ENCODE peak calls at places on chromosome 11, in four cellular contexts. One of them, this sample, is unnamed.

GRCh38 chr11:117230286-117230961 is 1.4 kb downstream of the PCSK7 start:
- DNase-seq in WTC11: no peak
- DNase-seq in SK-N-SH: no peak
- DNase-seq in H1: no peak
- DNase-seq in this sample: no peak

GRCh38 chr11:412641-413119 is 2.1 kb downstream of the SIGIRR start:
- DNase-seq in SK-N-SH: no peak
- DNase-seq in H1: no peak
- DNase-seq in WTC11: no peak
- DNase-seq in this sample: no peak

GRCh38 chr11:104564921-104565580 is 333.2 kb downstream of the CASP12 start:
- DNase-seq in WTC11: no peak
- DNase-seq in SK-N-SH: no peak
- DNase-seq in H1: no peak
- DNase-seq in this sample: no peak

GRCh38 chr11:115334932-115335788 is 169.1 kb downstream of the CADM1 start:
- DNase-seq in SK-N-SH: peak; percentile 21
- DNase-seq in H1: no peak
- DNase-seq in WTC11: no peak
- DNase-seq in this sample: peak; percentile 16

GRCh38 chr11:64885367-64886286 is 7.2 kb upstream of the EHD1 start:
- DNase-seq in SK-N-SH: no peak
- DNase-seq in H1: no peak
- DNase-seq in WTC11: no peak
- DNase-seq in this sample: peak; percentile 95

GRCh38 chr11:60378359-60378758 is at the start of gene MS4A7:
- DNase-seq in SK-N-SH: no peak
- DNase-seq in WTC11: no peak
- DNase-seq in H1: no peak
- DNase-seq in this sample: no peak

GRCh38 chr11:4848908-4849307 is at the start of gene OR51S1:
- DNase-seq in SK-N-SH: no peak
- DNase-seq in H1: no peak
- DNase-seq in WTC11: no peak
- DNase-seq in this sample: no peak

GRCh38 chr11:31863170-31863929 is 52.2 kb upstream of the PAX6 start:
- DNase-seq in SK-N-SH: no peak
- DNase-seq in H1: no peak
- DNase-seq in WTC11: no peak
- DNase-seq in this sample: no peak

GRCh38 chr11:61961570-61962212 is 5.7 kb downstream of the FTH1 start:
- DNase-seq in H1: no peak
- DNase-seq in SK-N-SH: no peak
- DNase-seq in WTC11: no peak
- DNase-seq in this sample: peak; percentile 18

GRCh38 chr11:11973361-11973800 is 35.0 kb downstream of the DKK3 start:
- DNase-seq in H1: peak; percentile 24
- DNase-seq in WTC11: no peak
- DNase-seq in SK-N-SH: no peak
- DNase-seq in this sample: no peak

GRCh38 chr11:692824-693414 is 2.1 kb downstream of the DEAF1 start:
- DNase-seq in WTC11: no peak
- DNase-seq in H1: no peak
- DNase-seq in SK-N-SH: no peak
- DNase-seq in this sample: no peak

GRCh38 chr11:117852309-117852708 is 24.1 kb downstream of the FXYD6 start:
- DNase-seq in H1: no peak
- DNase-seq in SK-N-SH: no peak
- DNase-seq in WTC11: no peak
- DNase-seq in this sample: no peak

GRCh38 chr11:104531075-104531474 is 367.1 kb upstream of the PDGFD start:
- DNase-seq in SK-N-SH: no peak
- DNase-seq in H1: no peak
- DNase-seq in WTC11: peak; percentile 14
- DNase-seq in this sample: no peak

GRCh38 chr11:1987024-1987423 is 10.6 kb downstream of the H19 start:
- DNase-seq in H1: no peak
- DNase-seq in WTC11: no peak
- DNase-seq in SK-N-SH: no peak
- DNase-seq in this sample: no peak

GRCh38 chr11:100791873-100792272 is 104.8 kb downstream of the ARHGAP42 start:
- DNase-seq in H1: no peak
- DNase-seq in SK-N-SH: no peak
- DNase-seq in WTC11: no peak
- DNase-seq in this sample: no peak

GRCh38 chr11:72426758-72427157 is 7.6 kb downstream of the CLPB start:
- DNase-seq in SK-N-SH: no peak
- DNase-seq in H1: no peak
- DNase-seq in WTC11: no peak
- DNase-seq in this sample: no peak

GRCh38 chr11:64148200-64148916 is 17.6 kb downstream of the MACROD1 start:
- DNase-seq in SK-N-SH: peak; percentile 90
- DNase-seq in WTC11: peak; percentile 81
- DNase-seq in H1: peak; percentile 93
- DNase-seq in this sample: peak; percentile 83

GRCh38 chr11:1473011-1473628 is 13.5 kb downstream of the MOB2 start:
- DNase-seq in H1: no peak
- DNase-seq in SK-N-SH: no peak
- DNase-seq in WTC11: no peak
- DNase-seq in this sample: no peak

GRCh38 chr11:134346101-134346975 is 14.6 kb downstream of the GLB1L2 start:
- DNase-seq in SK-N-SH: no peak
- DNase-seq in WTC11: no peak
- DNase-seq in H1: peak; percentile 35
- DNase-seq in this sample: no peak

GRCh38 chr11:35943761-35944502 is at the start of gene LDLRAD3:
- DNase-seq in SK-N-SH: peak; percentile 94
- DNase-seq in WTC11: peak; percentile 81
- DNase-seq in H1: peak; percentile 84
- DNase-seq in this sample: peak; percentile 91

GRCh38 chr11:10784229-10785145 is 24.2 kb downstream of the EIF4G2 start:
- DNase-seq in WTC11: no peak
- DNase-seq in H1: no peak
- DNase-seq in SK-N-SH: peak; percentile 37
- DNase-seq in this sample: no peak

GRCh38 chr11:33634291-33634834 is 66.3 kb downstream of the C11orf91 start:
- DNase-seq in H1: no peak
- DNase-seq in WTC11: no peak
- DNase-seq in SK-N-SH: no peak
- DNase-seq in this sample: no peak

GRCh38 chr11:11155962-11156815 is 196.9 kb downstream of the CSNK2A3 start:
- DNase-seq in WTC11: peak; percentile 86
- DNase-seq in SK-N-SH: peak; percentile 54
- DNase-seq in H1: peak; percentile 95
- DNase-seq in this sample: peak; percentile 39

GRCh38 chr11:86955674-86956522 is 703 bp upstream of the FZD4 start:
- DNase-seq in H1: peak; percentile 88
- DNase-seq in WTC11: peak; percentile 84
- DNase-seq in SK-N-SH: peak; percentile 88
- DNase-seq in this sample: peak; percentile 87

GRCh38 chr11:62542111-62542745 is 4.4 kb downstream of the AHNAK start:
- DNase-seq in H1: peak; percentile 43
- DNase-seq in WTC11: peak; percentile 33
- DNase-seq in SK-N-SH: no peak
- DNase-seq in this sample: no peak

GRCh38 chr11:134893810-134894685 is 482.0 kb upstream of the B3GAT1 start:
- DNase-seq in H1: no peak
- DNase-seq in SK-N-SH: no peak
- DNase-seq in WTC11: no peak
- DNase-seq in this sample: no peak

GRCh38 chr11:116879789-116880402 is 42.5 kb upstream of the APOA1 start:
- DNase-seq in SK-N-SH: peak; percentile 58
- DNase-seq in WTC11: no peak
- DNase-seq in H1: no peak
- DNase-seq in this sample: no peak

GRCh38 chr11:31802609-31802989 is 8.5 kb downstream of the PAX6 start:
- DNase-seq in WTC11: peak; percentile 60
- DNase-seq in SK-N-SH: peak; percentile 35
- DNase-seq in H1: peak; percentile 63
- DNase-seq in this sample: no peak

GRCh38 chr11:70786021-70786665 is 387.8 kb downstream of the CTTN start:
- DNase-seq in H1: no peak
- DNase-seq in WTC11: no peak
- DNase-seq in SK-N-SH: no peak
- DNase-seq in this sample: no peak

GRCh38 chr11:47234669-47235075 is 13.9 kb downstream of the ACP2 start:
- DNase-seq in H1: no peak
- DNase-seq in SK-N-SH: peak; percentile 4
- DNase-seq in WTC11: no peak
- DNase-seq in this sample: no peak
- TF ChIP-seq TEAD4 in H1: no peak
- TF ChIP-seq TEAD4 in SK-N-SH: no peak
- TF ChIP-seq TEAD4 in WTC11: no peak
- TF ChIP-seq TEAD4 in this sample: no peak

GRCh38 chr11:102166175-102166574 is 55.9 kb downstream of the YAP1 start:
- DNase-seq in SK-N-SH: no peak
- DNase-seq in H1: no peak
- DNase-seq in WTC11: no peak
- DNase-seq in this sample: no peak

GRCh38 chr11:102172127-102172848 is 62.0 kb downstream of the YAP1 start:
- DNase-seq in WTC11: no peak
- DNase-seq in SK-N-SH: no peak
- DNase-seq in H1: no peak
- DNase-seq in this sample: no peak

GRCh38 chr11:102168483-102168882 is 58.2 kb downstream of the YAP1 start:
- DNase-seq in WTC11: no peak
- DNase-seq in SK-N-SH: no peak
- DNase-seq in H1: no peak
- DNase-seq in this sample: no peak

GRCh38 chr11:102171101-102171500 is 60.9 kb downstream of the YAP1 start:
- DNase-seq in SK-N-SH: no peak
- DNase-seq in WTC11: no peak
- DNase-seq in H1: no peak
- DNase-seq in this sample: no peak
- TF ChIP-seq TEAD4 in SK-N-SH: peak; percentile 35
- TF ChIP-seq TEAD4 in WTC11: no peak
- TF ChIP-seq TEAD4 in H1: no peak
- TF ChIP-seq TEAD4 in this sample: no peak

GRCh38 chr11:119999220-119999619 is 138.7 kb downstream of the TRIM29 start:
- DNase-seq in H1: no peak
- DNase-seq in WTC11: peak; percentile 41
- DNase-seq in SK-N-SH: no peak
- DNase-seq in this sample: peak; percentile 17
- TF ChIP-seq TEAD4 in H1: no peak
- TF ChIP-seq TEAD4 in WTC11: no peak
- TF ChIP-seq TEAD4 in SK-N-SH: no peak
- TF ChIP-seq TEAD4 in this sample: no peak

DNA sequence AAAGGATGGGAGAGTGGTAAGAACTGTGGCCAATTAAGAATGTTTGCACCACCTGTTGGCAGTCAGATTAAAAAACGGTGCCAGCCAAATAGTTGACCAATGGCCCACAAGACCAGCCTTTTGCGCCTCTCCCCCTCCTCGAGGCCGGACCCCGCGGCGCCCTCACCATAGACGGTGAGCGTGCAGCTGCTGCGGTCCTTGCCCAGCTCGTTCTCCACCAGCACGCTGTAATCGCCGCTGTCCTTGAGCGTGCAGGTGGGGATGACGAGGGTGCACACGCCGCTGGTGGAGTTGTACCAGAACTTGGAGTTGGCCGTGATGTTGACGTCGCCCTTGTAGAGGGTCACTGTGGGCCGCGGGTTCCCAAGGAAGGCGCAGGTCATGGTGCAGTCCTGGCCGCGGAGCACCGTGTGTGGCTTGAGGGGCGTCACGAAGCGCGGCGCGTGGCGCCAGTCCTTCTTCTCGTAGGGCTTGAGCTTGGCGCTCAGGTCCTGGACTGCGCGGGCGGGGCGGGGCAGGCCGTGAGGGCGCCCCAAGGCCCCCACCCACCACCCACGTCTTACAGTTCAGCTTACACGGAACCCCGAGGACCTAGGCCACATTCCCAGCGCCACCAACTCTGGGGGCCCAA is 7.2 kb downstream of the TMEM86A start:
- DNase-seq in H1: no peak
- DNase-seq in WTC11: peak; percentile 20
- DNase-seq in SK-N-SH: peak; percentile 72
- DNase-seq in this sample: no peak
- TF ChIP-seq TEAD4 in H1: no peak
- TF ChIP-seq TEAD4 in WTC11: no peak
- TF ChIP-seq TEAD4 in SK-N-SH: no peak
- TF ChIP-seq TEAD4 in this sample: no peak

DNA sequence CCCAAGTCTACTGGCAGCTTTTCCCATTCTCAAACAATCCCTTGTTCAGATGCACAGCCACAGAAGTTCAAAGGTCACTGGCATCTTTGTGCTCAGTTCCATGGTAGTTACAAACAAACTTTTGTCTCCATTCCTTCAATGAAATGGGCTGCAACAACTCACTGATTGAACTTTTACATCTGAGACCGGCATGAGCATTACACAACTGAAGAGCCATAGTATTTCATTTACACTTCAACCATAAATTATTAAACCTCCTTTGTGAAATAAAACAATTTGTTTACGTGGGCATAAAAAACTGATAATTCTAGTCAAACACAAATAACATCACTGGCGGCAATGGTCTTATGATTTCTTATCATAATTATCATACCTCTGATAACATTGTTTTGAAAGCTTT is 67.8 kb upstream of the ARHGAP32 start:
- DNase-seq in WTC11: no peak
- DNase-seq in SK-N-SH: no peak
- DNase-seq in H1: no peak
- DNase-seq in this sample: no peak
- TF ChIP-seq TEAD4 in WTC11: no peak
- TF ChIP-seq TEAD4 in SK-N-SH: no peak
- TF ChIP-seq TEAD4 in H1: no peak
- TF ChIP-seq TEAD4 in this sample: no peak

GRCh38 chr11:128520886-128521696 is 66.3 kb downstream of the ETS1 start:
- DNase-seq in WTC11: no peak
- DNase-seq in H1: no peak
- DNase-seq in SK-N-SH: no peak
- DNase-seq in this sample: no peak
- TF ChIP-seq TEAD4 in WTC11: no peak
- TF ChIP-seq TEAD4 in H1: no peak
- TF ChIP-seq TEAD4 in SK-N-SH: no peak
- TF ChIP-seq TEAD4 in this sample: no peak

DNA sequence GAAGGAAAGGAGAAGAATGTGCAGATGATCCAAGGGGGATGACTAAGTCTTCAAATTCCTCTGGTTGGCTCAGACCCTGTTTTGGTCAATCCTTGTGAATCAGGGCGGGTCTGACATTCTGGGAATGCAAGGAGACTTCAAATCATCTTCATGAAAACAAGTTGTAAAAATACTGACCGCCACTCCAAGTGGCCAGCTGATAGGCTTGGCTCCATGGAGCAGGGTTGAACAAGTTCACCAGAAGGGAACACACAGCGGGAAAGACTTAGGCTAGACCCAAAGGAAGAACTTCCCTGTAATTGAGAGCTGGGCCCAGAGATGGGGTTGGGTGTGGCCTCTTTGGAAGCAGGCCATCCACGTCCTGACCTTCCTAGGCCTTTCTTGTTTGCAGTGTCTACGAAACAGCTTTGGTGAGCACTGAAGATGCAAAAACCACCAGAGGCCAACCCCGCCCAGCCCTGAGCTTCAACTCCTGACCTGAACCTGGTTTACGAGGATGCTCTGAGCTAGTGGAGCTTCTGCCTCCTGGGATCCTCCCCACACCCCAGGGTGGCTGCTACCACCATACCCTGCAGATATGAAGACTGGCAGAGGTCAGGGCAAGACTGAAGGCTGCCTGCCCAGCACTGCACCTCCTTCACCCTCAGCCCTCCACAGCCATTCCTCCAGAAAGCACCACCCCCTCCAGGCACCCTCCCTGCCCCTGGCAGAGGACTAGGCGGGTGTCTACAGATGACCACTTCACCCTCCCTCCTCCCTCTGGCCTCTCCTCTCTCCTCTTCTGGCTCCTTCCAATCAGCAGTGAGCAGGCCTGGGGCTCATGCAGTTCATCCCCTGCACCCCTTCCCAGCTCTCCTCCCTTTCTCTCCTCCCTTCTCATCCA is 26.1 kb downstream of the GDPD5 start:
- DNase-seq in H1: no peak
- DNase-seq in WTC11: no peak
- DNase-seq in SK-N-SH: no peak
- DNase-seq in this sample: no peak
- TF ChIP-seq TEAD4 in H1: no peak
- TF ChIP-seq TEAD4 in WTC11: no peak
- TF ChIP-seq TEAD4 in SK-N-SH: peak; percentile 59
- TF ChIP-seq TEAD4 in this sample: no peak